ENCODE peak calls at places on chromosomes 7 and 10, in eight cellular contexts. N is stimulated activated CD8-positive, alpha-beta memory T cell treated with anti-CD3 and anti-CD28 coated beads, Interleukin-7, amount 100 ng/mL, for 1 hour; B is activated CD4-positive, CD25-positive, alpha-beta regulatory T cell; X is progenitor cell of endocrine pancreas; T is Peyer's patch; V is NCI-H524 treated with DMSO at 0.1 percent for 48 hours; Y is ACHN; P is T-cell. G is an unnamed sample.

GRCh38 chr7:137393570-137393969 is 50.0 kb upstream of the PTN start:
- DNase-seq in N (no peak), B (no peak), X (no peak), T (no peak), V (no peak), Y (no peak), P (no peak), G (no peak)

GRCh38 chr7:114086491-114086905 is 167.7 kb upstream of the PPP1R3A start:
- DNase-seq in N (no peak), B (no peak), X (peak; percentile 34), T (peak; percentile 58), V (no peak), Y (peak; percentile 37), P (no peak), G (no peak)

GRCh38 chr7:140506788-140507464 is 27.6 kb upstream of the MKRN1 start:
- DNase-seq in N (no peak), B (no peak), X (no peak), T (no peak), V (peak; percentile 71), Y (no peak), P (no peak), G (no peak)

GRCh38 chr10:111323567-111323966 is 246.7 kb downstream of the ADRA2A start:
- DNase-seq in N (no peak), B (no peak), X (no peak), T (no peak), V (no peak), Y (peak; percentile 15), P (no peak), G (no peak)

GRCh38 chr7:100604976-100605911 is 3.1 kb downstream of the PCOLCE start:
- DNase-seq in N (no peak), B (no peak), X (no peak), T (peak; percentile 69), V (no peak), Y (peak; percentile 45), P (peak; percentile 38), G (peak; percentile 54)

GRCh38 chr10:43963793-43964425 is 315.2 kb upstream of the ZNF32 start:
- DNase-seq in N (no peak), B (no peak), X (no peak), T (peak; percentile 42), V (no peak), Y (no peak), P (no peak), G (peak; percentile 3)

GRCh38 chr10:124562425-124563060 is 100.9 kb downstream of the LHPP start:
- DNase-seq in N (no peak), B (no peak), X (no peak), T (no peak), V (no peak), Y (no peak), P (no peak), G (no peak)

GRCh38 chr7:150371131-150371995 is 2.7 kb downstream of the REPIN1 start:
- DNase-seq in N (no peak), B (no peak), X (no peak), T (peak; percentile 45), V (no peak), Y (no peak), P (no peak), G (no peak)

GRCh38 chr10:33052915-33053810 is 95.1 kb upstream of the ITGB1 start:
- DNase-seq in N (no peak), B (no peak), X (no peak), T (no peak), V (no peak), Y (no peak), P (no peak), G (no peak)